ENCODE peak calls at places on chromosomes 12 and 14, in nine cellular contexts. One of them, this sample, is unnamed.
A peak's percentile ranks its signal among the peaks of the same experiment; 100 is the strongest.

GRCh38 chr12:91127296-91127695 is 16.0 kb upstream of the LUM start:
- DNase-seq in epithelial cell of esophagus: no peak
- DNase-seq in upper lobe of left lung: no peak
- DNase-seq in uterus: no peak
- DNase-seq in HCT116: no peak
- DNase-seq in GM23338: no peak
- DNase-seq in heart left ventricle: no peak
- DNase-seq in cardiac fibroblast: no peak
- DNase-seq in colonic mucosa: no peak
- DNase-seq in this sample: no peak

GRCh38 chr12:94872007-94872653 is 131.4 kb downstream of the NDUFA12 start:
- DNase-seq in epithelial cell of esophagus: peak; percentile 38
- DNase-seq in upper lobe of left lung: no peak
- DNase-seq in uterus: no peak
- DNase-seq in HCT116: no peak
- DNase-seq in GM23338: peak; percentile 17
- DNase-seq in heart left ventricle: no peak
- DNase-seq in cardiac fibroblast: no peak
- DNase-seq in colonic mucosa: no peak
- DNase-seq in this sample: no peak

GRCh38 chr12:52327086-52327829 is 6.1 kb upstream of the KRT83 start:
- DNase-seq in epithelial cell of esophagus: peak; percentile 98
- DNase-seq in upper lobe of left lung: peak; percentile 13
- DNase-seq in uterus: peak; percentile 61
- DNase-seq in HCT116: peak; percentile 96
- DNase-seq in GM23338: peak; percentile 90
- DNase-seq in heart left ventricle: no peak
- DNase-seq in cardiac fibroblast: peak; percentile 91
- DNase-seq in colonic mucosa: peak; percentile 86
- DNase-seq in this sample: peak; percentile 63

GRCh38 chr12:27733052-27733656 is 22.5 kb downstream of the MRPS35 start:
- DNase-seq in epithelial cell of esophagus: peak; percentile 55
- DNase-seq in upper lobe of left lung: no peak
- DNase-seq in uterus: no peak
- DNase-seq in HCT116: no peak
- DNase-seq in GM23338: peak; percentile 44
- DNase-seq in heart left ventricle: no peak
- DNase-seq in cardiac fibroblast: peak; percentile 60
- DNase-seq in colonic mucosa: no peak
- DNase-seq in this sample: no peak

GRCh38 chr12:47088021-47088944 is 8.5 kb upstream of the AMIGO2 start:
- DNase-seq in epithelial cell of esophagus: peak; percentile 96
- DNase-seq in upper lobe of left lung: no peak
- DNase-seq in uterus: peak; percentile 47
- DNase-seq in HCT116: no peak
- DNase-seq in GM23338: no peak
- DNase-seq in heart left ventricle: no peak
- DNase-seq in cardiac fibroblast: peak; percentile 65
- DNase-seq in colonic mucosa: no peak
- DNase-seq in this sample: no peak

GRCh38 chr12:5784626-5785130 is 160.4 kb downstream of the ANO2 start:
- DNase-seq in epithelial cell of esophagus: no peak
- DNase-seq in upper lobe of left lung: no peak
- DNase-seq in uterus: no peak
- DNase-seq in HCT116: no peak
- DNase-seq in GM23338: no peak
- DNase-seq in heart left ventricle: no peak
- DNase-seq in cardiac fibroblast: no peak
- DNase-seq in colonic mucosa: no peak
- DNase-seq in this sample: no peak

GRCh38 chr12:20508362-20508761 is 140.0 kb downstream of the PDE3A start:
- DNase-seq in epithelial cell of esophagus: no peak
- DNase-seq in upper lobe of left lung: no peak
- DNase-seq in uterus: no peak
- DNase-seq in HCT116: no peak
- DNase-seq in GM23338: no peak
- DNase-seq in heart left ventricle: no peak
- DNase-seq in cardiac fibroblast: peak; percentile 69
- DNase-seq in colonic mucosa: no peak
- DNase-seq in this sample: no peak

GRCh38 chr12:63304844-63305243 is 153.8 kb upstream of the AVPR1A start:
- DNase-seq in epithelial cell of esophagus: peak; percentile 33
- DNase-seq in upper lobe of left lung: no peak
- DNase-seq in uterus: no peak
- DNase-seq in HCT116: no peak
- DNase-seq in GM23338: no peak
- DNase-seq in heart left ventricle: no peak
- DNase-seq in cardiac fibroblast: no peak
- DNase-seq in colonic mucosa: no peak
- DNase-seq in this sample: no peak

GRCh38 chr12:116423053-116423452 is 136.1 kb upstream of the MAP1LC3B2 start:
- DNase-seq in epithelial cell of esophagus: peak; percentile 85
- DNase-seq in upper lobe of left lung: no peak
- DNase-seq in uterus: peak; percentile 68
- DNase-seq in HCT116: no peak
- DNase-seq in GM23338: no peak
- DNase-seq in heart left ventricle: no peak
- DNase-seq in cardiac fibroblast: peak; percentile 92
- DNase-seq in colonic mucosa: no peak
- DNase-seq in this sample: no peak

GRCh38 chr12:78568326-78569020 is 296.1 kb upstream of the SYT1 start:
- DNase-seq in epithelial cell of esophagus: no peak
- DNase-seq in upper lobe of left lung: no peak
- DNase-seq in uterus: no peak
- DNase-seq in HCT116: no peak
- DNase-seq in GM23338: no peak
- DNase-seq in heart left ventricle: no peak
- DNase-seq in cardiac fibroblast: no peak
- DNase-seq in colonic mucosa: no peak
- DNase-seq in this sample: no peak

DNA sequence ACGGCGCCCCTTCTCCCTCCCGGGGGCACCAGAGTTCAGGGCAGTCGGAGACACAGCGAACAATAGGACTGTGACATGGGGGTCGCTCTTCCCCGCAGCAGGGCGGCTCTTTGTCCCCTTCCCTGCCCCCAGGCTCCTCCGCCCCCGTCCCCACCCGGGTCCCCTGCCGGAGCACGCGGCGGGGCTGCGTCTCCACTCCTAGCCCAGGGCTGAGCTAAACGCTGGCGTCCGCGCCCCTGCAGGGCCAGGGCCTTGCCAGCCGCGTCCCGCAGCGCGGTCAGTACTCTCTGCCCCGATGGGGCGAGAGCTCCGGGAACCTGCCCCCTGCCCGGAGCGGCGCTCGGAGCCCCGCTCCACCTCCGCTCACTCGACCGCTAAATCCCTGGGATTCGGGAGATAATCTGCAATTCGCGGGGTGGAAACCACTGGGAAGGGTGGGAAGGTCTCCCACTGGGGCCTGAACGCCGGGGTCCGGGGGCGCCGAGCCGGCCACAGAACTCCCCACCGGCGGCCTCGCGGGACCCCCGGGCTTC is 825 bp upstream of the CCDC85C start:
- DNase-seq in epithelial cell of esophagus: peak; percentile 32
- DNase-seq in upper lobe of left lung: peak; percentile 91
- DNase-seq in uterus: no peak
- DNase-seq in HCT116: no peak
- DNase-seq in GM23338: peak; percentile 60
- DNase-seq in heart left ventricle: no peak
- DNase-seq in cardiac fibroblast: peak; percentile 40
- DNase-seq in colonic mucosa: no peak
- DNase-seq in this sample: no peak
- TF ChIP-seq CTCF in epithelial cell of esophagus: no peak
- TF ChIP-seq CTCF in upper lobe of left lung: no peak
- TF ChIP-seq CTCF in uterus: no peak
- TF ChIP-seq CTCF in HCT116: no peak
- TF ChIP-seq CTCF in GM23338: no peak
- TF ChIP-seq CTCF in heart left ventricle: no peak
- TF ChIP-seq CTCF in cardiac fibroblast: no peak
- TF ChIP-seq CTCF in colonic mucosa: no peak
- TF ChIP-seq CTCF in this sample: no peak

DNA sequence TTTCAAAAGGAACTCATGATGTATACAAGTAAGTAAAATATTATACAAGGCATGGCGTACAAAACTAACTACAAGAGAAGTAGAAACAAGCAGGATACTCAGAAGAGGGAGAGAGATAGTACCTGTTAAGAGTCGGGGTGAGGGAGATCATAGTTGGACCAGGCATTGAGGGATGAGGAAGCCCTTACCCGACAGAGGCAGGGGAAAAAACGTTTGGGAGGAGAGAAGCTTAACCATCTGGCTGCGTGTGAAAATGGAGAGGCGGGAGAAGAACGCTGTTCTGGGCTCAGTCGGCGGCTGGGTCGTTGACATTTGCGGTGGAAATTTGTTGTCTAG is 575 bp upstream of the FMNL3 start:
- DNase-seq in epithelial cell of esophagus: no peak
- DNase-seq in upper lobe of left lung: no peak
- DNase-seq in uterus: no peak
- DNase-seq in HCT116: no peak
- DNase-seq in GM23338: no peak
- DNase-seq in heart left ventricle: no peak
- DNase-seq in cardiac fibroblast: no peak
- DNase-seq in colonic mucosa: no peak
- DNase-seq in this sample: no peak
- TF ChIP-seq CTCF in epithelial cell of esophagus: no peak
- TF ChIP-seq CTCF in upper lobe of left lung: no peak
- TF ChIP-seq CTCF in uterus: no peak
- TF ChIP-seq CTCF in HCT116: no peak
- TF ChIP-seq CTCF in GM23338: no peak
- TF ChIP-seq CTCF in heart left ventricle: no peak
- TF ChIP-seq CTCF in cardiac fibroblast: no peak
- TF ChIP-seq CTCF in colonic mucosa: no peak
- TF ChIP-seq CTCF in this sample: no peak

DNA sequence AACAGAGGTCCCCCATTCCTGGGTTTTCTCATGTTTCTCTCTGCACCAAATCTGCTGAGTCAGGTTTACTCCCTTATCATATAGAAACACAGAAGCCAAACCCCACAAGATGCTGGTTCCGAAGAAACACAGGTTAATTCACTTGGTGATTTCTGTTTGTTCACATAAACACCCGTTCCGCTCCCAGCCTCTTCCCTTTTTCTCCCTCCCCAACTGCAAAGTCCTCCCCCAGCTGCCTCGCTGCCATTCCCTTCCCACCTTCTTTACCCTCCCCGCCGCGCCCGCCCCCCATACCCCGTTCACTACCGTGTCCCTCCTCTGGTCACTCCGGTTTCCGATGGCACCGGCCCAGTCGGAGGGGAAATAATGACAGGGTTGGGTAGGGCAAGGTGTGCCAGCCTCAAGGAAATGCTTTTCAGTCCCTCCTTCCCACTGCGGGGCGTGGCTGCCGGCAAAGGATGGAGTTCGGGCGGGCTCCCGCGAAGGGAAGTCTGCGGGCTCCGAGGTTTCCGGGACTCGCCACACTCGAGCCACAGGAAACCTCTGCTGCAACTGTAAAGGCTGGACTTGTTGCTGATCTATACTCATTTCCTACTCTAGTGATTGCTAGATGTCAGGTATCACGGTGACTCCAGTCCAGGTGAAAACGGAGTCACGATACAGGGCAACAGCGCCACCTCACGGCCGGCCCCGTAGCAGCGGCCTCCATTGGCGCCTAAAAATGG is at the start of gene STYK1:
- DNase-seq in epithelial cell of esophagus: peak; percentile 82
- DNase-seq in upper lobe of left lung: peak; percentile 94
- DNase-seq in uterus: no peak
- DNase-seq in HCT116: peak; percentile 81
- DNase-seq in GM23338: peak; percentile 92
- DNase-seq in heart left ventricle: peak; percentile 69
- DNase-seq in cardiac fibroblast: peak; percentile 28
- DNase-seq in colonic mucosa: peak; percentile 90
- DNase-seq in this sample: peak; percentile 65
- TF ChIP-seq CTCF in epithelial cell of esophagus: peak; percentile 95
- TF ChIP-seq CTCF in upper lobe of left lung: peak; percentile 85
- TF ChIP-seq CTCF in uterus: peak; percentile 51
- TF ChIP-seq CTCF in HCT116: peak; percentile 93
- TF ChIP-seq CTCF in GM23338: peak; percentile 98
- TF ChIP-seq CTCF in heart left ventricle: peak; percentile 76
- TF ChIP-seq CTCF in cardiac fibroblast: peak; percentile 97
- TF ChIP-seq CTCF in colonic mucosa: peak; percentile 88
- TF ChIP-seq CTCF in this sample: peak; percentile 94

GRCh38 chr12:120254809-120255208 is 10.7 kb downstream of the PXN start:
- DNase-seq in epithelial cell of esophagus: no peak
- DNase-seq in upper lobe of left lung: no peak
- DNase-seq in uterus: no peak
- DNase-seq in HCT116: no peak
- DNase-seq in GM23338: peak; percentile 64
- DNase-seq in heart left ventricle: no peak
- DNase-seq in cardiac fibroblast: no peak
- DNase-seq in colonic mucosa: no peak
- DNase-seq in this sample: no peak
- TF ChIP-seq CTCF in epithelial cell of esophagus: no peak
- TF ChIP-seq CTCF in upper lobe of left lung: peak; percentile 24
- TF ChIP-seq CTCF in uterus: no peak
- TF ChIP-seq CTCF in HCT116: peak; percentile 25
- TF ChIP-seq CTCF in GM23338: peak; percentile 64
- TF ChIP-seq CTCF in heart left ventricle: peak; percentile 36
- TF ChIP-seq CTCF in cardiac fibroblast: peak; percentile 22
- TF ChIP-seq CTCF in colonic mucosa: no peak
- TF ChIP-seq CTCF in this sample: no peak

GRCh38 chr14:23360496-23360895 is 4.5 kb downstream of the EFS start:
- DNase-seq in epithelial cell of esophagus: no peak
- DNase-seq in upper lobe of left lung: no peak
- DNase-seq in uterus: no peak
- DNase-seq in HCT116: no peak
- DNase-seq in GM23338: peak; percentile 74
- DNase-seq in heart left ventricle: peak; percentile 49
- DNase-seq in cardiac fibroblast: no peak
- DNase-seq in colonic mucosa: no peak
- DNase-seq in this sample: no peak
- TF ChIP-seq CTCF in epithelial cell of esophagus: no peak
- TF ChIP-seq CTCF in upper lobe of left lung: no peak
- TF ChIP-seq CTCF in uterus: no peak
- TF ChIP-seq CTCF in HCT116: peak; percentile 51
- TF ChIP-seq CTCF in GM23338: peak; percentile 78
- TF ChIP-seq CTCF in heart left ventricle: peak; percentile 8
- TF ChIP-seq CTCF in cardiac fibroblast: no peak
- TF ChIP-seq CTCF in colonic mucosa: no peak
- TF ChIP-seq CTCF in this sample: no peak